ENCODE peak calls at places on chromosomes 12 and 14, in four cellular contexts. N, T, U and D are unnamed samples.

GRCh38 chr14:63209160-63209559 is 4.9 kb downstream of the RHOJ start:
- DNase-seq in N (no peak), T (no peak), U (no peak), D (no peak)

GRCh38 chr12:131085125-131085815 is 131.6 kb downstream of the ADGRD1 start:
- DNase-seq in N (peak), T (no peak), U (no peak), D (peak)

GRCh38 chr12:93541578-93542217 is 30.8 kb upstream of the SOCS2 start:
- DNase-seq in N (no peak), T (no peak), U (no peak), D (no peak)

GRCh38 chr12:26953447-26953846 is 15.2 kb downstream of the FGFR1OP2 start:
- DNase-seq in N (no peak), T (no peak), U (peak), D (no peak)

GRCh38 chr14:60331201-60332045 is 82.4 kb downstream of the PPM1A start:
- DNase-seq in N (peak), T (no peak), U (peak), D (peak)

GRCh38 chr14:50333010-50333409 is 20.9 kb downstream of the DMAC2L start:
- DNase-seq in N (no peak), T (peak), U (peak), D (no peak)

GRCh38 chr12:49730568-49731101 is 10.7 kb upstream of the TMBIM6 start:
- DNase-seq in N (no peak), T (no peak), U (peak), D (no peak)

GRCh38 chr14:95402184-95402583 is 82.5 kb upstream of the CLMN start:
- DNase-seq in N (no peak), T (no peak), U (no peak), D (no peak)

GRCh38 chr14:68527329-68527851 is 265.5 kb downstream of the ZFP36L1 start:
- DNase-seq in N (no peak), T (no peak), U (peak), D (no peak)

GRCh38 chr14:72621387-72622065 is 272.4 kb downstream of the DPF3 start:
- DNase-seq in N (no peak), T (no peak), U (no peak), D (no peak)

GRCh38 chr12:114697246-114697716 is 13.3 kb upstream of the TBX3 start:
- DNase-seq in N (no peak), T (no peak), U (no peak), D (no peak)

GRCh38 chr12:92107621-92108131 is 38.0 kb downstream of the BTG1 start:
- DNase-seq in N (no peak), T (no peak), U (no peak), D (no peak)

GRCh38 chr14:88130057-88130432 is 125.1 kb downstream of the GPR65 start:
- DNase-seq in N (no peak), T (no peak), U (no peak), D (no peak)

GRCh38 chr14:81302613-81303012 is 81.9 kb upstream of the GTF2A1 start:
- DNase-seq in N (no peak), T (no peak), U (no peak), D (no peak)

GRCh38 chr12:68350753-68351152 is 18.6 kb upstream of the MDM1 start:
- DNase-seq in N (no peak), T (no peak), U (peak), D (no peak)

GRCh38 chr12:49478949-49479664 is 59.7 kb upstream of the KCNH3 start:
- DNase-seq in N (no peak), T (no peak), U (no peak), D (no peak)

GRCh38 chr12:2834581-2835491 is at the start of gene NRIP2:
- DNase-seq in N (no peak), T (no peak), U (peak), D (no peak)

GRCh38 chr14:79949906-79950305 is 261.4 kb downstream of the DIO2 start:
- DNase-seq in N (no peak), T (no peak), U (peak), D (no peak)

GRCh38 chr12:113407931-113408585 is 4.4 kb upstream of the SDS start:
- DNase-seq in N (no peak), T (peak), U (peak), D (no peak)

GRCh38 chr12:26287666-26288408 is 92.5 kb downstream of the SSPN start:
- DNase-seq in N (no peak), T (peak), U (no peak), D (no peak)

GRCh38 chr14:51308872-51309271 is 68.8 kb downstream of the TMX1 start:
- DNase-seq in N (no peak), T (no peak), U (no peak), D (no peak)

GRCh38 chr12:24960222-24960855 is 11.4 kb upstream of the BCAT1 start:
- DNase-seq in N (no peak), T (peak), U (peak), D (no peak)
- TF ChIP-seq CTCF in N (no peak), T (peak), U (peak), D (peak)

GRCh38 chr14:22044193-22044592 is 370.6 kb upstream of the OR4E1 start:
- DNase-seq in N (no peak), T (no peak), U (no peak), D (no peak)

GRCh38 chr14:22046063-22046462 is 372.4 kb upstream of the OR4E1 start:
- DNase-seq in N (no peak), T (no peak), U (no peak), D (no peak)

GRCh38 chr14:22052795-22053194 is 379.2 kb upstream of the OR4E1 start:
- DNase-seq in N (no peak), T (no peak), U (no peak), D (no peak)

GRCh38 chr14:22047105-22047504 is 373.5 kb upstream of the OR4E1 start:
- DNase-seq in N (no peak), T (no peak), U (no peak), D (no peak)
- TF ChIP-seq CTCF in N (no peak), T (no peak), U (no peak), D (no peak)

DNA sequence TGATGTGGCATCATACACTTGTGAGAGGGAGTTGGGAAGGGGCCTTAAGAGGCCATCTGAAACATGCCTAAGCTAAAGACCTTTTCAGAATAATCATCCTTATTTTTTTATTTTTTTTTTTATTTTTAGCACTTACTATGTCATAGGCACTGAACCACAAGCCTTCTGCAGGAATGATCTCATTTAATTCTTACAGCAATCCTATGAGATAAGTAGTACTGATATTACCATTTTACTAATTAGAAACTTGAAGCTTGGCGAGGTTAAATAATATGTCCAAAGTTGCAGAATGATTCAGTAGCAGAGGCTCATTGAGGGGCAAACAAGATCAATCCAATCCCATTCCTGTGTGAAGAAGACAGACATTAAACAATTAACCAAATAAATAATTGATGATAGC is 33.4 kb upstream of the DDHD1 start:
- DNase-seq in N (no peak), T (no peak), U (no peak), D (no peak)
- TF ChIP-seq CTCF in N (no peak), T (no peak), U (no peak), D (no peak)

DNA sequence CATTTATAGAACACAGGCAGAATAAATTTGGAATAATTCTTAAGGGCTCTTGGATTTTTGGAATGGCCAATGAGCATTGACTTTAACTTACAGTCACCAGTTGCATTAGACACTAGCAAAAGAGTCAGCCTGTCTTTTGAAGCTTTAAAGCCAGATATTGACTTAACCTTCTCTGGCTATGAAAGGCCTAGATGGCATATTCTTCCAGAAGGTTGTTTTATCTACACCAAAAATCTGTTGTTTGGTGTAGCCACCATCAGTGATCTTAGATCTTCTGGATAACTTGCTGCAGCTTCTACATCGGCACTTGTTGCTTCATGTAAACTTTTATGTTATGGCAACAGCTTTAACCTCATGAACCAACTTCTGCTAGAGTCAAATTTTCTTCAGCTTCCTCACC is 10.4 kb downstream of the PCNX1 start:
- DNase-seq in N (no peak), T (no peak), U (no peak), D (no peak)
- TF ChIP-seq CTCF in N (no peak), T (no peak), U (no peak), D (no peak)

DNA sequence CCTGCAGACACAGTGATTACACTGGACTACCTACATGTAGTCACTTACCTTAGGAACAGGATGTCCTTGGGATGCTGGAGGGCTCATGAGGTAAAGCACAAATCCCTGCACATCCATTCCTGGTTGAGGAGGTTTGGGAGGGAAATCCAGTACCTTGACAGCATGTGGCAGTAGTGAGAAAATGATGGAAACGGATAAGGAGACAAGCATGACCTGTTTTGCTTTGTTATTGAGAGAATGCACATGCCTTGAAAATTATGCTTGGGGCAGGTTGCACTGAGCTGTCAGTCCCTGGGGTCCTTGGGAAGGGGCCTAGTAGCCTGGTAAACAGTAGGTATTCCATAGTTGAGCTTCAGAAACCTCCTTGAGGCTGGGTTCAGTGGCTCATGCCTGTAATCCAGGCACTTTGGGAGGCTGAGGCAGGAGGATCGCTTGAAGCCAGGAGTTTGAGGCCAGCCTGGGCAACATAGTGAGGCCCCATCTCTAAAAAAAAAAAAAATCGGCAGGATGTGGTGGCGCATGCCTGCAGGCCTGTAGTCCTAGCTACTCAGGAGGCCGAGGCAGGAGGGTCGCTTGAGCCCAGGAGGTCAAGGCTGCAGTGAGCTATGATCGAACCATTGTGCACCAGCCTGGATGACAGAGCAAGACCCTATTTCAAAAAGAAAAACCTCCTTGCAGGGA is 2.0 kb upstream of the SLC25A29 start:
- DNase-seq in N (no peak), T (no peak), U (no peak), D (no peak)
- TF ChIP-seq CTCF in N (no peak), T (no peak), U (no peak), D (no peak)

DNA sequence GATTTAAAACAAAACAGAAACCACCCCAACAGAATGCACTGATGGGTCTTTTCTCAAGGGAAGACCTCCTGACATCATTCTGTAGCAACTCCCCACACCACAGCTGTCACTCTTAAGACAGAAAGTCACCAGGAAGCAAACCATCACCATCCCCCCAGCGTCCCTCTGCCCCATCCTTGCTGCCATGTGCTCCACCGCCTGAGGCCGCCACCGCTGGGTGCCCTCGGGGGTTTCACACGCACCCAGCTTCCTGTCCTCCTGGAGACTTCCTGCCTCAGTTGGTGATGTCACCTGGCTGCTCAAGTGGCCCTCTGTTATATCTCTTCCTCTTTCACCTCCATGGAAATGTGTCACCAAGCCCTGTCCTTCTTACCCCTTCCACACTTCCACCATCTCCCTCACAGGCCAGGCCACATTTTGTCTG is 71.4 kb upstream of the GPR68 start:
- DNase-seq in N (no peak), T (no peak), U (no peak), D (no peak)
- TF ChIP-seq CTCF in N (no peak), T (no peak), U (no peak), D (no peak)

DNA sequence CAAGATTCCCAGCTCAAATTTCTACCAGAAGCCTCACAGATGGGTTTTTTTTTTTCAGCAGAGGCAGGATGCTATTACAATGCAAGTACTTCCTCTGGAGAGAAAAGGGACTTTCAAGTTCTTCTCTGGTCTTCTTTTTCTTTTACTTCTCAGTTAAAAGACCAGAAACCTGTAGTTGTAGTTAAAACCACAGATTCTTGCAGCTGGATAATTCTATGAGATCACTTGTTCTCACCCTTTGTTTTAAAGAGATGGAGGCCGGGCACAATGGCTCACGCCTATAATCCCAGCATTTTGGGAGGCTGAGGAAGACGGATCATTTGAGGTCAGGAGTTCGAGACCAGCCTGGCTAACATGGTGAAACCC is 47.6 kb upstream of the OVCH1 start:
- DNase-seq in N (no peak), T (no peak), U (no peak), D (no peak)
- TF ChIP-seq CTCF in N (no peak), T (no peak), U (no peak), D (no peak)

GRCh38 chr12:30795410-30795659 is 40.6 kb upstream of the CAPRIN2 start:
- DNase-seq in N (no peak), T (no peak), U (no peak), D (no peak)
- TF ChIP-seq CTCF in N (no peak), T (no peak), U (no peak), D (no peak)

DNA sequence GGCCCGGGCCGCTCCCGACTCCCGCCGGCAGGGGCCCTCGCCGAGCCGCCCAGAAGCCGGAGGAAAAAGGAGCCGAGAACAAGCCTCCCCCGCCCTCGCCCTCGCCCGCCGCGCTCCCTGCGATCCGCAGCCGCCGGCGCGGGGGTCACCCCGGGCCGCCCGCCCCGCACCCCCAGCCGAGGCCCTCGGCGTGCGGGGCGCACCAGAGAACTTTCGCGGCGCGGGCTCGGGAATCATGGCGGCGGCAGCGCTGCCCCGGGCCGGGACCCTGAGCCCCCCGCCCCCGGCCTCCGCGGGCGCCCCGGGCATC is 519 bp downstream of the CDK2AP1 start:
- DNase-seq in N (no peak), T (no peak), U (peak), D (peak)
- TF ChIP-seq CTCF in N (peak), T (peak), U (peak), D (no peak)

GRCh38 chr12:120775862-120776552 is 50.4 kb downstream of the ACADS start:
- DNase-seq in N (no peak), T (no peak), U (no peak), D (no peak)
- TF ChIP-seq CTCF in N (peak), T (peak), U (no peak), D (peak)